ENCODE peak calls at places on chromosomes 3 and 15, in ten cellular contexts. J is HAP-1, F is heart right ventricle, R is HL-60, L is GM12865, I is upper lobe of right lung, Z is fibroblast of pulmonary artery, K is brain microvascular endothelial cell, C is cardiac muscle cell, X is fibroblast of the aortic adventitia. M is an unnamed sample.

GRCh38 chr15:39344662-39345141 is 236.2 kb upstream of the THBS1 start:
- DNase-seq in J (no peak), F (no peak), R (no peak), L (no peak), I (no peak), Z (peak; percentile 6), K (no peak), C (no peak), X (no peak), M (no peak)

GRCh38 chr3:60967141-60967540 is 284.1 kb downstream of the FHIT start:
- DNase-seq in J (no peak), F (no peak), R (no peak), L (no peak), I (no peak), Z (no peak), K (no peak), C (no peak), X (no peak), M (no peak)

GRCh38 chr3:122857019-122857418 is 62.1 kb downstream of the SLC49A4 start:
- DNase-seq in J (no peak), F (no peak), R (no peak), L (no peak), I (no peak), Z (peak; percentile 85), K (no peak), C (no peak), X (peak; percentile 78), M (no peak)

GRCh38 chr3:10945683-10946287 is 46.8 kb upstream of the SLC6A1 start:
- DNase-seq in J (peak; percentile 24), F (peak; percentile 69), R (peak; percentile 11), L (peak; percentile 59), I (peak; percentile 82), Z (peak; percentile 57), K (no peak), C (peak; percentile 90), X (peak; percentile 47), M (peak; percentile 21)

GRCh38 chr15:52010633-52011595 is 8.1 kb upstream of the MAPK6 start:
- DNase-seq in J (no peak), F (no peak), R (no peak), L (peak; percentile 94), I (no peak), Z (peak; percentile 83), K (peak; percentile 88), C (no peak), X (peak; percentile 75), M (no peak)

GRCh38 chr3:39278616-39278935 is 1.3 kb downstream of the CX3CR1 start:
- DNase-seq in J (no peak), F (no peak), R (no peak), L (no peak), I (no peak), Z (no peak), K (no peak), C (no peak), X (no peak), M (no peak)

GRCh38 chr3:129316121-129317013 is 37.7 kb downstream of the HMCES start:
- DNase-seq in J (peak; percentile 62), F (peak; percentile 87), R (peak; percentile 71), L (peak; percentile 87), I (peak; percentile 91), Z (peak; percentile 84), K (peak; percentile 79), C (peak; percentile 90), X (peak; percentile 86), M (peak; percentile 82)

GRCh38 chr3:88203537-88204143 is 53.9 kb downstream of the C3orf38 start:
- DNase-seq in J (peak; percentile 51), F (peak; percentile 49), R (no peak), L (peak; percentile 65), I (no peak), Z (peak; percentile 81), K (peak; percentile 83), C (peak; percentile 77), X (peak; percentile 75), M (peak; percentile 17)

GRCh38 chr15:69904296-69904560 is 193.5 kb downstream of the TLE3 start:
- DNase-seq in J (no peak), F (no peak), R (no peak), L (no peak), I (no peak), Z (no peak), K (no peak), C (no peak), X (no peak), M (no peak)

GRCh38 chr15:20340931-20341661 is 200.5 kb downstream of the GOLGA6L6 start:
- DNase-seq in J (no peak), F (peak; percentile 81), R (no peak), L (peak; percentile 46), I (peak; percentile 90), Z (peak; percentile 37), K (peak; percentile 36), C (peak; percentile 46), X (no peak), M (no peak)

GRCh38 chr15:20345401-20345958 is 196.1 kb downstream of the GOLGA6L6 start:
- DNase-seq in J (no peak), F (no peak), R (no peak), L (no peak), I (peak; percentile 71), Z (no peak), K (no peak), C (no peak), X (no peak), M (no peak)

GRCh38 chr15:20340331-20340811 is 201.2 kb downstream of the GOLGA6L6 start:
- DNase-seq in J (no peak), F (peak; percentile 63), R (no peak), L (peak; percentile 47), I (peak; percentile 90), Z (peak; percentile 26), K (peak; percentile 12), C (peak; percentile 44), X (no peak), M (no peak)

GRCh38 chr15:20344601-20345400 is 196.8 kb downstream of the GOLGA6L6 start:
- DNase-seq in J (no peak), F (no peak), R (no peak), L (no peak), I (peak; percentile 75), Z (no peak), K (no peak), C (no peak), X (no peak), M (no peak)

GRCh38 chr15:20341901-20342605 is 199.5 kb downstream of the GOLGA6L6 start:
- DNase-seq in J (no peak), F (peak; percentile 83), R (no peak), L (no peak), I (peak; percentile 89), Z (peak; percentile 30), K (peak; percentile 9), C (peak; percentile 30), X (no peak), M (peak; percentile 70)
- H3K4me3 ChIP-seq in J (no peak overlapping the region), F (no peak overlapping the region), R (no peak overlapping the region), L (no peak overlapping the region), I (no peak overlapping the region), Z (no peak overlapping the region), K (no peak overlapping the region), C (no peak overlapping the region), X (no peak overlapping the region), M (no peak overlapping the region)

GRCh38 chr15:31473384-31474058 is 146.9 kb downstream of the KLF13 start:
- DNase-seq in J (no peak), F (no peak), R (no peak), L (peak; percentile 43), I (no peak), Z (no peak), K (no peak), C (no peak), X (no peak), M (no peak)
- H3K4me3 ChIP-seq in J (no peak overlapping the region), F (peak overlapping the region; percentile 30), R (no peak overlapping the region), L (peak overlapping the region; percentile 52), I (peak overlapping the region; percentile 10), Z (no peak overlapping the region), K (no peak overlapping the region), C (no peak overlapping the region), X (no peak overlapping the region), M (peak overlapping the region; percentile 12)

GRCh38 chr3:175383366-175383765 is 524.2 kb downstream of the NAALADL2 start:
- DNase-seq in J (no peak), F (no peak), R (no peak), L (no peak), I (no peak), Z (peak; percentile 51), K (no peak), C (no peak), X (peak; percentile 45), M (no peak)

GRCh38 chr3:175383813-175384212 is 524.7 kb downstream of the NAALADL2 start:
- DNase-seq in J (no peak), F (no peak), R (no peak), L (no peak), I (no peak), Z (no peak), K (no peak), C (no peak), X (peak; percentile 53), M (no peak)

GRCh38 chr3:175386630-175387029 is 527.5 kb downstream of the NAALADL2 start:
- DNase-seq in J (no peak), F (no peak), R (no peak), L (no peak), I (no peak), Z (peak; percentile 90), K (peak; percentile 96), C (no peak), X (peak; percentile 90), M (no peak)

GRCh38 chr3:175381685-175382084 is 522.6 kb downstream of the NAALADL2 start:
- DNase-seq in J (no peak), F (no peak), R (no peak), L (peak; percentile 7), I (no peak), Z (no peak), K (no peak), C (no peak), X (no peak), M (no peak)

DNA sequence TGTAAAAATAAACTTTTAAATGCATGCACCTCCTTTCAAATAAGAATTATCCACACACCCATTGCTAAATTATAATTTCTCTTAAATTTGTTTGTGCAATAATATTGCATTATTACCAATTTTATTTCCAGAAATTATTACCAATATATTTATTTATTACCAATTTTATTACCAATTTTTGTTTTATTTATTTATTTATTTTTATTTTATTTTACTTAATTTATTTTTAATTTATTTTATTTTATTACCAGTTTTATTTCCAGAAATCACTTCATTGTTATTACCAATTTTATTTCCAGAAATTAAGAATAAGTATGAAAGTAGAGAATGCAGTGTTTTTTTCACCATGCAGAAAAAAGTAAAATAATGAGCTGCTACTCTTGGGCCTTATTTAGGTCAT is 525.4 kb downstream of the NAALADL2 start:
- DNase-seq in J (no peak), F (no peak), R (no peak), L (no peak), I (no peak), Z (no peak), K (no peak), C (no peak), X (no peak), M (no peak)
- H3K4me3 ChIP-seq in J (no peak overlapping the region), F (no peak overlapping the region), R (no peak overlapping the region), L (no peak overlapping the region), I (no peak overlapping the region), Z (no peak overlapping the region), K (no peak overlapping the region), C (no peak overlapping the region), X (no peak overlapping the region), M (no peak overlapping the region)

DNA sequence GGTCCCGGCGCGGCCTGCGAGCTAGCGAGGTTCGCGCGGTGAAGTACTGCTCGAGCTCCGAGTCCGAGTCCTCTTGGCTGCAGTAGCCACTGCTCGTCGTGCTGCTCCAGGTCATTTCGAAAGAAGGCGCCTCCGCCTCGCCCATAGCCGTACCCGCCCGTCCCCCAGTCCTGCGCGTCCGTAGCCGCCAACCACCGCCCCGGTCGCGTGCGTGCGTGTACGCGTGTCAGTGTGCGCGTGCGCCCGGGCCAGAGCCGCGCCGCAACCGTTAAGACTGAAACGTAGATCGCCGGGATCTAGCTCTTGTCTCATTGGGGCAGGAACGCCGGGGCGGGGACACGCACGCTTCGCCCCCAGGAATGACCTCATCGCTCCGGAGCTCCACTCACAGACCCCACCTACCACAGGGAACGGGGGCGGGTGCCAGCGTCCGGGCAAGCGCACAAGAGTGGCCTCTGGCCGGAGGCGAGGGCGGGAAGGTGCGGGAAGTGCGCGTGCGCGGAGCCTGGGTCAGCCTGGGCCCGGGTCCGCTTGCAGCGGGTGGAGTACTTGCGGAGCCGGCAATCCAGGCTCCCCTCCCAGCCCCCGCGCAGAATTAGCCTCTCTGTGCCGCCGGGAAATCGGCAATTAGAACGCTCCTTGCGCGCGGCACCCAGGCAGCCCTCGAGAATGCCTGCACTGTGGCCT is 3.3 kb downstream of the RASSF1 start:
- DNase-seq in J (peak; percentile 97), F (peak; percentile 100), R (peak; percentile 98), L (peak; percentile 100), I (peak; percentile 100), Z (peak; percentile 100), K (peak; percentile 100), C (peak; percentile 100), X (peak; percentile 99), M (peak; percentile 92)
- H3K4me3 ChIP-seq in J (peak overlapping the region; percentile 87), F (peak overlapping the region; percentile 73), R (peak overlapping the region; percentile 68), L (peak overlapping the region; percentile 96), I (peak overlapping the region; percentile 95), Z (peak overlapping the region; percentile 94), K (peak overlapping the region; percentile 79), C (peak overlapping the region; percentile 59), X (peak overlapping the region; percentile 75), M (peak overlapping the region; percentile 87)